ENCODE peak calls at places on chromosomes 5 and 9, in nine cellular contexts. M is A673, I is neuronal stem cell, D is HAP-1, R is HCT116, V is endothelial cell of umbilical vein, F is uterus, H is PC-3, G is astrocyte. O is an unnamed sample. For H3K4me1, the result is how much of the 10 kb centered on the place peaks cover.

GRCh38 chr5:141430332-141431113 is at the start of gene PCDHGA12:
- DNase-seq in I (no peak), R (no peak), G (peak), M (peak), H (no peak), D (no peak), F (peak), V (peak), O (no peak)

GRCh38 chr9:70586506-70586905 is 172.0 kb upstream of the KLF9 start:
- DNase-seq in G (no peak), V (peak), I (no peak), F (no peak), R (no peak), H (no peak), D (no peak), M (no peak), O (no peak)

GRCh38 chr9:93859431-93860215 is 95.5 kb downstream of the BARX1 start:
- DNase-seq in M (no peak), H (no peak), D (no peak), I (no peak), F (no peak), R (no peak), G (no peak), V (no peak), O (no peak)

GRCh38 chr5:13821366-13821765 is 123.1 kb downstream of the DNAH5 start:
- DNase-seq in M (no peak), F (no peak), V (no peak), G (no peak), H (no peak), D (no peak), I (no peak), R (no peak), O (no peak)

GRCh38 chr9:111429175-111429574 is 55.0 kb downstream of the ECPAS start:
- DNase-seq in V (no peak), R (no peak), D (no peak), I (no peak), G (peak), M (no peak), H (peak), F (no peak), O (no peak)

GRCh38 chr5:123786411-123786810 is 274.4 kb downstream of the CSNK1G3 start:
- DNase-seq in I (no peak), D (no peak), H (no peak), M (no peak), V (no peak), G (no peak), R (no peak), F (no peak), O (no peak)

GRCh38 chr5:73975855-73976254 is 349.9 kb downstream of the ARHGEF28 start:
- DNase-seq in M (no peak), H (no peak), I (no peak), V (no peak), F (no peak), G (no peak), R (no peak), D (no peak), O (no peak)

GRCh38 chr5:67960939-67961338 is 254.6 kb upstream of the PIK3R1 start:
- DNase-seq in F (no peak), G (no peak), I (no peak), V (no peak), D (no peak), M (no peak), R (no peak), H (no peak), O (no peak)

GRCh38 chr5:80597500-80597899 is 27.4 kb upstream of the ANKRD34B start:
- DNase-seq in H (no peak), I (no peak), D (no peak), M (no peak), G (no peak), R (no peak), F (no peak), V (no peak), O (no peak)

GRCh38 chr9:114735732-114736131 is 53.7 kb upstream of the TEX48 start:
- DNase-seq in R (no peak), V (peak), M (peak), F (no peak), G (peak), H (no peak), I (no peak), D (no peak), O (no peak)

GRCh38 chr5:147697380-147697779 is 85.1 kb downstream of the JAKMIP2 start:
- DNase-seq in R (no peak), G (no peak), I (no peak), V (no peak), F (no peak), M (no peak), D (no peak), H (no peak), O (no peak)

GRCh38 chr9:91360551-91361293 is 996 bp downstream of the AUH start:
- DNase-seq in M (no peak), G (no peak), D (peak), I (peak), V (peak), R (no peak), H (no peak), F (no peak), O (no peak)

GRCh38 chr5:41247135-41247534 is 33.8 kb upstream of the C6 start:
- DNase-seq in I (no peak), H (no peak), V (no peak), F (no peak), G (no peak), R (no peak), D (no peak), M (no peak), O (no peak)

GRCh38 chr5:72584466-72584865 is 77.3 kb upstream of the ZNF366 start:
- DNase-seq in D (no peak), F (no peak), H (no peak), I (no peak), M (no peak), G (peak), R (no peak), V (no peak), O (no peak)

GRCh38 chr5:108420755-108421154 is 38.9 kb upstream of the FBXL17 start:
- DNase-seq in M (no peak), G (no peak), H (no peak), D (no peak), V (no peak), R (no peak), F (no peak), I (no peak), O (no peak)

GRCh38 chr5:136006767-136007251 is 22.0 kb upstream of the TGFBI start:
- DNase-seq in G (peak), D (no peak), I (no peak), V (no peak), H (peak), F (no peak), R (peak), M (no peak), O (no peak)

GRCh38 chr5:51650824-51651223 is 267.6 kb downstream of the ISL1 start:
- DNase-seq in F (no peak), R (no peak), G (no peak), D (no peak), I (no peak), H (no peak), V (peak), M (no peak), O (no peak)

GRCh38 chr9:99562263-99562565 is 259.5 kb upstream of the NR4A3 start:
- DNase-seq in G (no peak), H (no peak), F (no peak), R (no peak), V (no peak), D (no peak), I (no peak), M (no peak), O (no peak)

GRCh38 chr9:76893395-76893932 is 12.4 kb downstream of the PRUNE2 start:
- DNase-seq in M (no peak), H (no peak), F (no peak), D (no peak), V (no peak), G (peak), I (no peak), R (no peak), O (no peak)

GRCh38 chr9:124574944-124575343 is 67.7 kb upstream of the NR5A1 start:
- DNase-seq in G (peak), R (peak), I (no peak), D (no peak), H (peak), M (peak), F (no peak), V (peak), O (no peak)

GRCh38 chr9:12604154-12604825 is 88.9 kb upstream of the TYRP1 start:
- DNase-seq in G (peak), R (no peak), M (peak), V (no peak), F (no peak), I (no peak), D (peak), H (peak), O (no peak)

GRCh38 chr9:99433555-99433954 is 211.5 kb downstream of the SEC61B start:
- DNase-seq in F (no peak), I (no peak), H (peak), M (peak), R (peak), G (peak), V (peak), D (no peak), O (peak)

GRCh38 chr9:107158321-107158720 is 124.8 kb upstream of the RAD23B start:
- DNase-seq in F (no peak), V (no peak), M (peak), G (no peak), I (peak), R (peak), H (peak), D (peak), O (no peak)

GRCh38 chr9:14306672-14307646 is 7.0 kb downstream of the NFIB start:
- DNase-seq in V (no peak), D (no peak), F (no peak), H (no peak), R (no peak), I (no peak), M (no peak), G (peak), O (no peak)

GRCh38 chr5:123659495-123659894 is 147.5 kb downstream of the CSNK1G3 start:
- DNase-seq in R (no peak), D (no peak), M (no peak), G (peak), V (peak), H (no peak), F (no peak), I (no peak), O (no peak)

GRCh38 chr5:91642592-91642991 is 259.5 kb upstream of the ARRDC3 start:
- DNase-seq in H (no peak), G (no peak), D (no peak), V (no peak), I (no peak), F (no peak), R (no peak), M (no peak), O (no peak)

GRCh38 chr5:133842846-133843725 is 125.3 kb downstream of the C5orf15 start:
- DNase-seq in V (no peak), D (no peak), H (no peak), I (no peak), G (peak), F (no peak), M (no peak), R (no peak), O (no peak)

GRCh38 chr5:131511934-131512333 is 123.1 kb downstream of the RAPGEF6 start:
- DNase-seq in V (no peak), H (no peak), D (no peak), R (no peak), F (no peak), G (no peak), I (peak), M (no peak), O (no peak)

GRCh38 chr5:83927140-83927733 is 206.6 kb upstream of the HAPLN1 start:
- DNase-seq in R (peak), I (peak), G (peak), D (peak), H (peak), V (peak), F (peak), M (peak), O (peak)

GRCh38 chr5:81855576-81855975 is 104.7 kb upstream of the SSBP2 start:
- DNase-seq in G (no peak), D (no peak), F (no peak), M (no peak), I (no peak), V (no peak), H (no peak), R (no peak), O (no peak)

GRCh38 chr5:158326241-158326640 is 467.3 kb upstream of the CLINT1 start:
- DNase-seq in G (no peak), R (no peak), F (no peak), M (no peak), H (no peak), D (no peak), I (no peak), V (no peak), O (no peak)

GRCh38 chr9:121269030-121269887 is 1.3 kb downstream of the GSN start:
- DNase-seq in F (peak), D (no peak), V (peak), I (no peak), M (peak), H (peak), G (no peak), R (no peak), O (peak)

GRCh38 chr5:168607946-168608345 is 28.8 kb upstream of the PANK3 start:
- DNase-seq in F (no peak), I (no peak), D (no peak), R (no peak), M (no peak), G (no peak), V (no peak), H (no peak), O (no peak)

GRCh38 chr9:109627042-109627441 is 128.9 kb upstream of the PTPN3 start:
- DNase-seq in M (no peak), F (no peak), G (no peak), V (no peak), I (no peak), D (no peak), H (no peak), R (no peak), O (no peak)

GRCh38 chr9:133121200-133122166 is at the start of gene RALGDS:
- DNase-seq in G (peak), R (peak), F (peak), H (peak), I (peak), M (peak), V (peak), D (peak), O (peak)

GRCh38 chr9:133122935-133123611 is 2.0 kb upstream of the RALGDS start:
- DNase-seq in H (no peak), D (no peak), M (no peak), G (peak), V (no peak), R (no peak), I (no peak), F (peak), O (no peak)

GRCh38 chr9:133122167-133122550 is 1.1 kb upstream of the RALGDS start:
- DNase-seq in V (no peak), M (no peak), F (no peak), I (no peak), G (no peak), D (no peak), H (no peak), R (no peak), O (no peak)

GRCh38 chr9:133124123-133124948 is 3.3 kb upstream of the RALGDS start:
- DNase-seq in V (no peak), F (no peak), D (no peak), G (no peak), I (no peak), H (no peak), M (no peak), R (no peak), O (no peak)

GRCh38 chr9:133122605-133122934 is 1.5 kb upstream of the RALGDS start:
- DNase-seq in I (no peak), D (no peak), R (no peak), M (no peak), H (no peak), V (no peak), F (no peak), G (no peak), O (no peak)
- H3K4me1 ChIP-seq in I (under half), D (under half), R (under half), M (under half), H (under half), V (under half), F (under half), G (under half), O (under half)

GRCh38 chr5:173926359-173926758 is 38.2 kb downstream of the CPEB4 start:
- DNase-seq in D (no peak), M (no peak), R (no peak), H (peak), I (no peak), V (no peak), F (peak), G (peak), O (no peak)
- H3K4me1 ChIP-seq in D (under half), M (under half), R (under half), H (under half), I (under half), V (under half), F (under half), G (under half), O (under half)

GRCh38 chr9:136789523-136789937 is 1.6 kb upstream of the TMEM141 start:
- DNase-seq in D (no peak), V (no peak), H (no peak), G (no peak), M (no peak), R (no peak), F (no peak), I (no peak), O (no peak)
- H3K4me1 ChIP-seq in D (under half), V (under half), H (under half), G (under half), M (under half), R (under half), F (under half), I (under half), O (under half)

DNA sequence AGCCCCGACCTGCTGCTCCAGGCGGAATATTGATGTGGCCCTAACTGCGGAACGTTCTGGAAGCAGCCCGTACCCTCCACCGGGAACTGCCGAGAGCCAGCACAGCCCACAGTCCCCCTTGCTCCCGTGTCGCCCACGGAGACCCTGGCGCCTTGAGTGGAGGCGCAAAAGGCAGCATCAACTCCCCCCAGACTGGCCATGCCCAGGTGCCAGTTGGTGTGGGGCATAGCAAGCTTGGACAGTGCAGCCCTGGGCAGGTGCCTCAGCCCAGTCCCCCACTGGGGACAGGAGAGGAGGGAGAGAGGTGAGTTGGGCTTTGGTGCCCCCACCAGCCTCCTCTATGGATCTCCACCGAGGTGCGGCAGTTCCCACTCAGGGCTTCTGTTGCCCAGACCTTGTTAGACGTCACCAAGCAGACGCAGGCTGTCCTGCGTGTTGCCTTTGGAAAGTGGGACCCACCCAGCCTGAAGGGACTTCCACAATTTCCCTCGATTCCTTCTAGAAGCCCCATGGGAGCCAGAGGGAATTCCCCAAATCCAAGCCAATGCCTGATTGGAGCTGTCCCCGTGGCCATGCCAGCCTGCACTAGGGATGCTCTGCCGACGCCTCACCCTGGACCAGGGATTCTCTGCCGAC is 19.8 kb upstream of the NRARP start:
- DNase-seq in G (no peak), D (no peak), F (no peak), V (no peak), H (no peak), M (no peak), R (no peak), I (no peak), O (no peak)
- H3K4me1 ChIP-seq in G (under half), D (under half), F (under half), V (under half), H (under half), M (under half), R (under half), I (under half), O (under half)

GRCh38 chr5:56327810-56328209 is 94.7 kb upstream of the ANKRD55 start:
- DNase-seq in H (no peak), G (no peak), F (no peak), I (no peak), D (no peak), R (no peak), V (peak), M (no peak), O (no peak)

GRCh38 chr5:56326116-56326515 is 93.0 kb upstream of the ANKRD55 start:
- DNase-seq in G (no peak), M (no peak), V (no peak), F (no peak), I (no peak), H (no peak), R (no peak), D (no peak), O (no peak)

GRCh38 chr5:56328753-56329560 is 95.8 kb upstream of the ANKRD55 start:
- DNase-seq in V (peak), H (peak), I (no peak), M (no peak), F (no peak), R (no peak), G (peak), D (no peak), O (no peak)

GRCh38 chr5:56325039-56325438 is 91.9 kb upstream of the ANKRD55 start:
- DNase-seq in F (no peak), V (no peak), R (no peak), I (no peak), M (no peak), G (no peak), H (no peak), D (no peak), O (no peak)

DNA sequence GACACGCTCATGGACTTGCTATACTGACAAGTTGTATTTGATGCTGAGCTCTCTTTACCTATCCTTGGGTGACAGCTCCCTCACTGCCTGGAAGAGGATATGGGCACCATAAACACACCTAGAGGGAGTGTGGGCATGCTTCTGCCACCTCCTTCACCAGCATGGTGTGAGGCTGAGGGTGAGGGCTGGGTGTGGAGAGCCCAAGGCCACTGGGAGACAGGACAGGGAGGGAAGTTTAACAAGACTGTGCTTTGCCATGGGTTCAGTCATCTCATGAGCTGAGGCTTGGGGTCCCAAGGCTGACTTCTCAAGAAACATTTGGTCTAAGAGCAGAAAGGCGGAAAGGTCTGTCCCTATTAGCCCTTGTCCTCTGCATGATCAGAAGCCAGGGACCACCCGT is 93.6 kb upstream of the ANKRD55 start:
- DNase-seq in R (no peak), G (no peak), V (no peak), D (no peak), F (no peak), M (no peak), I (no peak), H (no peak), O (no peak)
- H3K4me1 ChIP-seq in R (under half), G (under half), V (under half), D (under half), F (under half), M (under half), I (under half), H (under half), O (under half)

O was measured in mucosa of descending colon.